ENCODE peak calls at places on chromosomes 6 and 20, in eight cellular contexts. X is mammary epithelial cell, J is esophagus squamous epithelium, W is left lung, C is uterus, Z is neural progenitor cell, R is cardiac fibroblast, D is upper lobe of right lung. I is an unnamed sample.

GRCh38 chr20:23907579-23907978 is 28.0 kb upstream of the CST5 start:
- DNase-seq in X (no peak), J (no peak), W (no peak), C (no peak), Z (no peak), R (no peak), D (no peak), I (no peak)

GRCh38 chr20:16666272-16666671 is 63.6 kb upstream of the SNRPB2 start:
- DNase-seq in X (no peak), J (no peak), W (no peak), C (no peak), Z (no peak), R (no peak), D (no peak), I (no peak)

GRCh38 chr6:52389626-52390360 is 27.8 kb downstream of the PAQR8 start:
- DNase-seq in X (peak; percentile 72), J (no peak), W (peak; percentile 76), C (peak; percentile 28), Z (no peak), R (peak; percentile 42), D (peak; percentile 70), I (peak; percentile 53)

GRCh38 chr6:150196942-150197745 is 54.3 kb downstream of the PPP1R14C start:
- DNase-seq in X (no peak), J (no peak), W (no peak), C (no peak), Z (no peak), R (no peak), D (no peak), I (no peak)

GRCh38 chr20:44195613-44196012 is 8.6 kb upstream of the JPH2 start:
- DNase-seq in X (no peak), J (no peak), W (no peak), C (no peak), Z (no peak), R (no peak), D (no peak), I (no peak)

GRCh38 chr6:15389759-15390723 is 144.2 kb downstream of the JARID2 start:
- DNase-seq in X (no peak), J (no peak), W (no peak), C (no peak), Z (peak; percentile 87), R (peak; percentile 73), D (no peak), I (no peak)

GRCh38 chr6:145315982-145316600 is 419.2 kb downstream of the EPM2A start:
- DNase-seq in X (no peak), J (no peak), W (no peak), C (no peak), Z (peak; percentile 40), R (no peak), D (no peak), I (no peak)

GRCh38 chr6:167678102-167679101 is 148.3 kb upstream of the AFDN start:
- DNase-seq in X (no peak), J (no peak), W (no peak), C (no peak), Z (peak; percentile 87), R (no peak), D (peak; percentile 66), I (no peak)

GRCh38 chr6:5403619-5404018 is 142.3 kb downstream of the FARS2 start:
- DNase-seq in X (peak; percentile 48), J (no peak), W (no peak), C (no peak), Z (no peak), R (no peak), D (no peak), I (no peak)

GRCh38 chr6:39657355-39657754 is 67.9 kb downstream of the KIF6 start:
- DNase-seq in X (no peak), J (no peak), W (no peak), C (no peak), Z (no peak), R (no peak), D (no peak), I (no peak)

GRCh38 chr20:52494244-52494643 is 302.7 kb upstream of the ZFP64 start:
- DNase-seq in X (peak; percentile 1), J (no peak), W (no peak), C (no peak), Z (no peak), R (peak; percentile 81), D (no peak), I (no peak)

GRCh38 chr6:2155206-2155605 is 90.2 kb downstream of the GMDS start:
- DNase-seq in X (no peak), J (no peak), W (no peak), C (no peak), Z (no peak), R (no peak), D (no peak), I (no peak)

GRCh38 chr20:52682271-52682670 is 289.9 kb upstream of the TSHZ2 start:
- DNase-seq in X (no peak), J (no peak), W (no peak), C (no peak), Z (no peak), R (no peak), D (no peak), I (no peak)

GRCh38 chr6:139539852-139540251 is 165.4 kb upstream of the CITED2 start:
- DNase-seq in X (no peak), J (no peak), W (peak; percentile 83), C (peak; percentile 73), Z (no peak), R (peak; percentile 92), D (peak; percentile 77), I (no peak)

GRCh38 chr6:162708971-162709370 is 18.6 kb downstream of the PRKN start:
- DNase-seq in X (no peak), J (no peak), W (no peak), C (no peak), Z (no peak), R (no peak), D (no peak), I (no peak)

GRCh38 chr6:168631589-168631988 is 190.6 kb downstream of the SMOC2 start:
- DNase-seq in X (no peak), J (no peak), W (no peak), C (no peak), Z (no peak), R (no peak), D (no peak), I (no peak)

DNA sequence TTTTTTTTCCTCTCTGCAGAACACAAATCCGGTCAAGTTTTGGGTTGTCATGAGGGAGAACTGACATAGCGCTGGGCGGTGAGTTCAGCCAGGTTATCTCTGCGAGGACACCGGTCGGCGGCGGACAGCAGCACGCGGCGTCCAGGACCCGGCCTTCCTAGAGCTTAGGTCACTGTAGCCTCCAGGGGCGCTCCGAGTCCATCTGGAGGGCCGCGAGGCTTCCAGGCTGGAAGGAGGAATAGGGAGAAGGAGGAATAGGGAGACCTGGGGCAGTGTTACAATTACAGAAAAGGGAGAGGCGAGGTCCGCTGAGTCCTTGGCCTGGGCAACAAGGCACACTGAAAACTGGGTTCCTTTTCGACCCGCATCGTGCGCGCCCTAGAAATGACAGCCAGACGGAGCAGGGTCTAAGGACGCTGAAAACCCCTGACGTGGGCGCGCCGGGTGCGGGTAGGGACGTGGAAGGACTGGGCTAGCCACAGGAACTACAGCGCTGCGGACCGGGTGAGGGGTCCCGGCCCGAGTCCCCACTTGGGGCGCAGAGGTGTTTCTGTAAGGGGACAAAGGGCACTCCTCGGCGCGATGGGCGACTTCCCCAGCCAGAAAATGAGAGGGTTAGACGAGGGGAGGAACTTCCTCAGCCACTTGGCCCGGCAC is 536 bp upstream of the FNDC1 start:
- DNase-seq in X (no peak), J (no peak), W (no peak), C (no peak), Z (peak; percentile 91), R (peak; percentile 53), D (no peak), I (no peak)
- TF ChIP-seq CTCF in X (no peak), J (no peak), W (peak; percentile 8), C (peak; percentile 30), Z (peak; percentile 61), R (peak; percentile 22), D (no peak), I (no peak)

GRCh38 chr20:2655331-2656116 is 3.1 kb downstream of the NOP56 start:
- DNase-seq in X (no peak), J (no peak), W (no peak), C (no peak), Z (no peak), R (no peak), D (no peak), I (no peak)

GRCh38 chr20:2653511-2654383 is 1.3 kb downstream of the NOP56 start:
- DNase-seq in X (no peak), J (no peak), W (no peak), C (no peak), Z (no peak), R (no peak), D (no peak), I (no peak)

GRCh38 chr20:2656471-2657117 is 4.2 kb downstream of the NOP56 start:
- DNase-seq in X (no peak), J (no peak), W (no peak), C (no peak), Z (no peak), R (no peak), D (no peak), I (no peak)

GRCh38 chr20:2654384-2654822 is 2.0 kb downstream of the NOP56 start:
- DNase-seq in X (no peak), J (no peak), W (no peak), C (no peak), Z (no peak), R (no peak), D (no peak), I (no peak)

DNA sequence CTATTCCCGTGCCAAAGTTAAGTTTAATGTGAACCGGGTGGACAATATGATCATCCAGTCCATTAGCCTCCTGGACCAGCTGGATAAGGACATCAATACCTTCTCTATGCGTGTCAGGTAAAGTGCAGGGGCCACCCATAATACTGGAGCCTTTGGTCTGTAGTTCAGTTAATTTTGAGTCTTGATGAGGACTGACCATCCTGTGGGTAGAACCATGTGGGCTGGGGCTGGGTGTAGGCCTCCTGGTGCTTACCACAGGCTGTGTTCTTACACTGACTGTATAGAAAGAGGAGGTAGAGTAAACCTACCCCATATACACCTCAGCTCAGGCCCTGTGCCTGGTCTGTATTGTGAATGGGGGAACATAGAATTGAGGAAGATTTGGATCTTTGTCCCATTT is 2.4 kb downstream of the NOP56 start:
- DNase-seq in X (no peak), J (no peak), W (no peak), C (no peak), Z (no peak), R (no peak), D (no peak), I (no peak)
- H3K4me3 ChIP-seq in X (no peak overlapping the region), J (no peak overlapping the region), W (no peak overlapping the region), C (no peak overlapping the region), Z (no peak overlapping the region), R (no peak overlapping the region), D (no peak overlapping the region), I (peak overlapping the region; percentile 89)

GRCh38 chr6:120055071-120055470 is 705.5 kb upstream of the MAN1A1 start:
- DNase-seq in X (no peak), J (no peak), W (no peak), C (no peak), Z (no peak), R (no peak), D (no peak), I (no peak)
- TF ChIP-seq CTCF in X (no peak), J (no peak), W (no peak), C (no peak), Z (no peak), R (no peak), D (no peak), I (no peak)

DNA sequence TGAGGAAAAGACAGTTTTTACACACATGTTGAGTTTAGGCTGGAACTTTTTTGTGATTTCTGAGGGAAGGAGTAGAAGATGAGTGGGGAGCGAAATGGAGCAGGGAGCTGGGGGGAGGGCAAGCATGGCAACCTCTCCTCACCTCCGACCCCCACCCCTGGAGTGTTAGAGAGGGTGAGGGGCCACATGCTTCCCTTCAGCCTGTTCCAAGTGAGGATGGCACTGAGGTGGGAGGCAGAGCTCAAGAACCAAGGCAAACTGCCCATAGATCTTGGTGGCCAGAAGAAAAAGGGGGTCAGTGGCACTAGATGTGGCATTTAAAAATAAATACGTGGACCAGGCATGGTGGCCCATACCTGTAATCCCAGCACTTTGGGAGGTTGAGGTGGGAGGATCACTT is 4.8 kb downstream of the TTBK1 start:
- DNase-seq in X (no peak), J (no peak), W (no peak), C (no peak), Z (no peak), R (no peak), D (no peak), I (no peak)
- H3K4me3 ChIP-seq in X (no peak overlapping the region), J (no peak overlapping the region), W (no peak overlapping the region), C (no peak overlapping the region), Z (peak overlapping the region; percentile 91), R (no peak overlapping the region), D (no peak overlapping the region), I (no peak overlapping the region)

I was measured in LNCaP clone FGC.